ENCODE peak calls at places on chromosomes 11 and 22, in four cellular contexts. O is IMR-90, N is H1, G is H9. X is an unnamed sample.

GRCh38 chr11:79331251-79331901 is 109.5 kb downstream of the TENM4 start:
- DNase-seq in N (no peak), O (no peak), G (no peak), X (no peak)

GRCh38 chr11:65899356-65900124 is 648 bp downstream of the FOSL1 start:
- DNase-seq in O (peak), G (peak), N (no peak), X (peak)

GRCh38 chr11:43756575-43756974 is 76.0 kb downstream of the HSD17B12 start:
- DNase-seq in N (no peak), O (peak), G (no peak), X (no peak)

GRCh38 chr11:114447444-114447843 is 8.2 kb downstream of the REXO2 start:
- DNase-seq in O (no peak), G (no peak), N (no peak), X (no peak)

GRCh38 chr11:19966435-19966834 is 193.8 kb downstream of the DBX1 start:
- DNase-seq in O (no peak), N (no peak), G (no peak), X (no peak)

GRCh38 chr11:59028105-59028504 is 58.0 kb upstream of the GLYATL1B start:
- DNase-seq in G (no peak), N (no peak), O (no peak), X (no peak)

GRCh38 chr11:122235615-122236014 is 119.6 kb upstream of the BLID start:
- DNase-seq in G (no peak), N (no peak), O (peak), X (no peak)

GRCh38 chr11:17538731-17539130 is 5.5 kb downstream of the USH1C start:
- DNase-seq in O (no peak), G (no peak), N (no peak), X (no peak)

GRCh38 chr22:19471572-19471971 is 7.4 kb downstream of the UFD1 start:
- DNase-seq in N (no peak), G (no peak), O (no peak), X (no peak)

GRCh38 chr11:125313271-125314222 is 149.0 kb downstream of the PKNOX2 start:
- DNase-seq in N (no peak), O (peak), G (no peak), X (peak)

GRCh38 chr22:23183107-23183698 is 2.9 kb downstream of the BCR start:
- DNase-seq in O (peak), G (peak), N (peak), X (peak)

GRCh38 chr11:59145534-59145933 is 2.9 kb downstream of the FAM111A start:
- DNase-seq in N (no peak), O (peak), G (no peak), X (no peak)

GRCh38 chr22:23064381-23065068 is 5.8 kb upstream of the GNAZ start:
- DNase-seq in G (peak), O (no peak), N (no peak), X (no peak)

GRCh38 chr11:64095949-64096348 is 60.2 kb downstream of the FLRT1 start:
- DNase-seq in N (no peak), O (no peak), G (no peak), X (no peak)

GRCh38 chr22:23531283-23531921 is 48.7 kb downstream of the IGLL1 start:
- DNase-seq in G (peak), O (no peak), N (no peak), X (no peak)

GRCh38 chr11:76825726-76826396 is 34.9 kb upstream of the ACER3 start:
- DNase-seq in N (no peak), O (no peak), G (no peak), X (no peak)

GRCh38 chr11:59112494-59112893 is 5.5 kb downstream of the FAM111B start:
- DNase-seq in O (peak), G (no peak), N (no peak), X (no peak)

GRCh38 chr22:41782316-41782715 is 18.2 kb upstream of the CCDC134 start:
- DNase-seq in O (no peak), G (no peak), N (no peak), X (no peak)

GRCh38 chr11:61071208-61071681 is 31.0 kb upstream of the CD5 start:
- DNase-seq in O (no peak), N (no peak), G (no peak), X (no peak)

DNA sequence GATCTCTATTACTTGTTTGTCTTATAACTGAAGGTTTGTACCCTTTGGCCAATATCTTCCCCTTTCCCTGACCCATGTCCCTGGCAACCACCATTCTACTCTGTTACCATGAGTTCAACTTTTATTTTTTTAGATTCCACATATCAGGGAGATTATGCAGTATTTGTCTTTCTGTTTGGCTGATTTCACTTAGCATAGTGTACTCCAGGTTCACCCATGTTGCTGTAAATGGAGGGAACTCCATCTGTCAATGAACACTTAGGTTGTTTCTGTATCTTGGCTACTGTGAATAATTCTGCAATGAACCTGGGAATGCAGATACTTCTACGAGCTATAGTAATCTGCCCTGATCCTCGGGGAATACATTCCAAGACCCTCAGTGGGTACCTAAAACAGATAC is 14.9 kb downstream of the OR10D3 start:
- DNase-seq in O (no peak), N (no peak), G (no peak), X (no peak)
- H3K56ac ChIP-seq in O (no peak), N (no peak), G (no peak), X (no peak)

DNA sequence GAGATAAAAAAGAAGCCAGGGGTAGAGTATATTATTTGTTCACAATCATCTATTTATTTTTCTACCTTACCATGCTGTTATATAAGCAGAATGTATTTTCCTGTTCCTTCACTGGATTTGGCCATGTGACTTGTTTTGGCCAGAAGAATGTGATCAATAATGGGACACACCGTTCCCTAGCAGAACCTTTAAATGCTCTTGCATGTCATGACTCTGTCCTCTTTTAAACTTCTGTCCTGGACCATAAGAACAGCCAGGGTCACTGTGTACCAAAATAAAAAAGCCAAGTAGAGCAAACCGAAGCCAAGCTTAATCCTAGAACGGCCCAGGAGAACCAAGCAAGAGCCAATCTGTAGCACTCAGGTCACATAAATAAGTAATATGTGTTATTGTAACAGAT is 1682.4 kb downstream of the LRRC4C start:
- DNase-seq in N (no peak), G (no peak), O (no peak), X (no peak)
- H2BK120ac ChIP-seq in N (no peak), G (no peak), O (no peak), X (no peak)

GRCh38 chr11:126433989-126434949 is 78.8 kb downstream of the ST3GAL4 start:
- DNase-seq in O (no peak), G (no peak), N (no peak), X (no peak)

GRCh38 chr11:126432065-126432461 is 76.6 kb downstream of the ST3GAL4 start:
- DNase-seq in O (no peak), N (no peak), G (no peak), X (no peak)

GRCh38 chr11:126434950-126435335 is 79.5 kb downstream of the ST3GAL4 start:
- DNase-seq in G (no peak), O (no peak), N (no peak), X (peak)

GRCh38 chr11:126432525-126432924 is 77.0 kb downstream of the ST3GAL4 start:
- DNase-seq in N (no peak), G (no peak), O (no peak), X (no peak)

GRCh38 chr11:126433244-126433846 is 77.9 kb downstream of the ST3GAL4 start:
- DNase-seq in O (no peak), N (no peak), G (no peak), X (no peak)
- H3K23ac ChIP-seq in O (no peak), N (no peak), G (no peak), X (no peak)

DNA sequence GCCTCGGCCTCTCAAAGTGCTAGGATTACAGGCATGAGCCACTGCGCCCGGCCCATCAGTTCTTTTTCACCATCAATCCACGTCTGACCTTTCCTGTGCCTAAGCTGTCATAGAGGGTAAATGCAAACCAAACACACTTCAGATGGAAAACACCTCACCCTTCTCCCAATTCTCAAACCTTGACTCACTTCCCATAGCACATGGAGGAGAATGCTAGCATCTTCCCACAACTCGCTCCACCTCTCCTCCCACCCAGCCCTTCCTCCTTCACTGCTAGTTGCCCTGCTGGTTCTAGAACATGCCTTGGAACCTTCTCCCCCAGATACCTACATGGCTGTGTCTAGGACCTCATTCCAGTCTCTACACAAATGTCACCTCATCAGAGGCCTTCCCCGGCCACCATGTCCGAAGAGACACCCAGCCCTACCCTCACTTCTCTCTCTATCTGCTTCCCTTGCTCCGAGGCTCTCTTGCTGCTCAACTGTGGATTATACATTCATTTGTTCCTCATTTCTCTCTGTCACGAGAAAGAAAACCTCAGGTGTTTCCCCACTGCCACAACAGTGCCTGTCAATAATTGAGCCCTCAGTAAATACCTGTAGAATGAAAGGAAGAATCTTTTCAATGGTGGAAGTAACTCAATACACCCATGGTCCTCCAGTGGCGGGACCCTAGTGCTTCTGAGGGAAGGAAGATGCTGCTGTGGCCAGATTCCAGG is 21.3 kb upstream of the NCF4 start:
- DNase-seq in O (peak), N (no peak), G (no peak), X (no peak)
- H3K56ac ChIP-seq in O (no peak), N (no peak), G (no peak), X (no peak)

GRCh38 chr22:36027579-36027959 is 1.1 kb downstream of the RBFOX2 start:
- DNase-seq in O (no peak), G (no peak), N (no peak), X (no peak)
- H2BK120ac ChIP-seq in O (peak), G (no peak), N (no peak), X (no peak)

GRCh38 chr11:1202154-1202775 is 20.6 kb upstream of the MUC5B start:
- DNase-seq in N (no peak), O (no peak), G (peak), X (peak)
- H3K23ac ChIP-seq in N (no peak), O (no peak), G (no peak), X (no peak)

GRCh38 chr11:35721576-35722341 is 59.2 kb downstream of the TRIM44 start:
- DNase-seq in G (no peak), N (no peak), O (peak), X (no peak)
- H3K56ac ChIP-seq in G (no peak), N (no peak), O (no peak), X (no peak)

DNA sequence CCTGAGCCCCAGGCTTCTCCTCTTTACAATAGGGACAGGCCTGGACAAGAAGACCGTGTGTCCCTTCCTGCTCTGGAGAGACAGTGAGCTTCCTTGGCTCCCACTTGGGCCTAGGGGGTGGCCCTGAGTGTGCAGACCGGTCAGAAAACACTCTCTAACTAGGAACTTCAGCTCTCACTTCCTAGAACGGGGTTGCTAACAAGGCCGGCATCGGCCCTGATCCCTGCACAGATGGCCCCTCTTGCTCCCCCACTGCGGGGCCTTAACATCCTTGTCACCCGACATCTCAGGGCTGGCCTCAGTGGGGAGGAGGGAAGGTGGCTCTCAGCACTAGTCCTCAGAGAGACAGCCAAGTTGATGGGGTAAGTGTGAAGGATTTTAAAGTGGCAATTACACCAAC is 406.9 kb downstream of the CTTN start:
- DNase-seq in N (no peak), O (no peak), G (no peak), X (no peak)
- H2BK120ac ChIP-seq in N (no peak), O (no peak), G (no peak), X (no peak)

DNA sequence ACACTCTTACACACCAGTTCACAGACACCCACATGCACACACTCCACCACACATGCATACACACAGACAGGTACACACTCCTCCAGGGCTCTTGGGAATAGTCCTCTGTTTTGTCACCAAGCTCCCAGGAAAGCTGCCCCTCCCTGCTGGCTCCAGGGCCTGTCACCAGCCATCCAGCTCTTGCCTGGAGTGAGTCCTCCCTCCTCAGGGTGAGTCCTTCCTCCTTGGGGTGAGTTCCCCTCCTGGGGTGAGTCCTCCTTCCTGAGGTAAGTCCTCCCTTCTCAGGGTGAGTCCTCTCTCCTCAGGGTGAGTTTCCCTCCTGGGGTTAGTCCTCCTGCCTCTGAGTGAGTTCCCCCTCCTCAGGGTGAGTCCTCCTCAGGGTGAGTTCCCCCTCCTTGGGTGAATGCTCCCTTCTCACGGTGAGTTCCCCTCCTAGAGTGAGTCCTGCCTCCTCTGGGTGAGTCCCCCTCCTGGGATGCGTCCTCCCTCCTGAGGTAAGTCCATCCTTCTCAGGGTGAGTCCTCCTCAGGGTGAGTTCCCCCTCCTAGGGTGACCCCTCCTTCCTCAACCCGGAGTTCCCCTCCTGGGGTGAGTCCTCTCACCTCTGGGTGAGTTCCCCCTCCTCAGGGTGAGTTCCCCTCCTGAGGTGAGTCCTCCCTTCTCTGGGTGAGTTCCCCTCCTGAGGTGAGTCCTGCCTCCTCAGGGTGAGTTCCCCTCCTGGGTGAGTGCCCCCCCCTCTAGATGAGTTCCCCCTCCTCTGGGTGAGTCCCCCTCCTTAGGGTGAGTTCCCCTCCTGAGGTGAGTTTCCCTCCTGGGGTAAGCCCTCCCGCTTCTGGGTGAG is 100.7 kb upstream of the FGF3 start:
- DNase-seq in O (no peak), N (no peak), G (peak), X (no peak)
- H3K23ac ChIP-seq in O (no peak), N (no peak), G (no peak), X (no peak)

GRCh38 chr22:25896592-25896991 is 154.6 kb downstream of the MYO18B start:
- DNase-seq in G (no peak), N (no peak), O (no peak), X (no peak)

GRCh38 chr22:25895678-25896077 is 153.7 kb downstream of the MYO18B start:
- DNase-seq in G (no peak), N (no peak), O (no peak), X (no peak)

GRCh38 chr22:25890651-25891050 is 148.7 kb downstream of the MYO18B start:
- DNase-seq in O (no peak), N (no peak), G (no peak), X (no peak)

GRCh38 chr22:25896098-25896497 is 154.1 kb downstream of the MYO18B start:
- DNase-seq in N (no peak), O (no peak), G (no peak), X (peak)

GRCh38 chr22:25892678-25893077 is 150.7 kb downstream of the MYO18B start:
- DNase-seq in N (no peak), G (no peak), O (no peak), X (no peak)
- H3K56ac ChIP-seq in N (no peak), G (no peak), O (no peak), X (no peak)